ENCODE peak calls at places on chromosomes 4 and X, in six cellular contexts. P, W, U, Q, F and X are unnamed samples.

GRCh38 chrX:1421433-1422134 is 29.7 kb upstream of the SLC25A6 start:
- DNase-seq in P (peak; percentile 64), W (no peak), U (peak; percentile 24), Q (no peak), F (no peak), X (peak; percentile 52)

GRCh38 chr4:62324215-62324614 is 1124.1 kb downstream of the ADGRL3 start:
- DNase-seq in P (no peak), W (no peak), U (no peak), Q (no peak), F (no peak), X (no peak)

GRCh38 chr4:8914461-8915171 is 43.0 kb upstream of the HMX1 start:
- DNase-seq in P (no peak), W (no peak), U (peak; percentile 77), Q (peak; percentile 68), F (no peak), X (peak; percentile 47)

GRCh38 chrX:42954880-42955279 is 176.9 kb upstream of the PPP1R2C start:
- DNase-seq in P (no peak), W (no peak), U (no peak), Q (no peak), F (no peak), X (no peak)

GRCh38 chr4:27861381-27861787 is 1000.7 kb downstream of the STIM2 start:
- DNase-seq in P (peak; percentile 29), W (no peak), U (no peak), Q (no peak), F (no peak), X (no peak)

GRCh38 chr4:7763106-7763505 is 176.6 kb downstream of the AFAP1 start:
- DNase-seq in P (no peak), W (no peak), U (no peak), Q (no peak), F (no peak), X (no peak)

GRCh38 chrX:151700581-151700980 is 5.3 kb downstream of the PRRG3 start:
- DNase-seq in P (no peak), W (no peak), U (no peak), Q (peak; percentile 42), F (no peak), X (no peak)

GRCh38 chr4:70713453-70714026 is 8.2 kb upstream of the RUFY3 start:
- DNase-seq in P (no peak), W (no peak), U (no peak), Q (no peak), F (no peak), X (no peak)

GRCh38 chr4:150078996-150079581 is 844 bp downstream of the DCLK2 start:
- DNase-seq in P (peak; percentile 69), W (peak; percentile 37), U (no peak), Q (peak; percentile 84), F (peak; percentile 10), X (peak; percentile 77)

GRCh38 chr4:17514865-17515264 is at the start of gene CLRN2:
- DNase-seq in P (no peak), W (no peak), U (no peak), Q (no peak), F (no peak), X (no peak)
- H3K27ac ChIP-seq in P (no peak within 1 kb of the TSS), W (no peak within 1 kb of the TSS), U (no peak within 1 kb of the TSS), Q (no peak within 1 kb of the TSS), F (no peak within 1 kb of the TSS), X (no peak within 1 kb of the TSS)

GRCh38 chr4:151527699-151528098 is 118.7 kb downstream of the FHIP1A start:
- DNase-seq in P (no peak), W (no peak), U (no peak), Q (no peak), F (no peak), X (no peak)

GRCh38 chr4:151529187-151529586 is 120.2 kb downstream of the FHIP1A start:
- DNase-seq in P (no peak), W (no peak), U (no peak), Q (no peak), F (no peak), X (no peak)

GRCh38 chr4:151522790-151523332 is 113.9 kb downstream of the FHIP1A start:
- DNase-seq in P (no peak), W (no peak), U (no peak), Q (no peak), F (no peak), X (no peak)

GRCh38 chr4:151519728-151520415 is 110.9 kb downstream of the FHIP1A start:
- DNase-seq in P (no peak), W (no peak), U (no peak), Q (no peak), F (no peak), X (no peak)

GRCh38 chr4:151524610-151525009 is 115.6 kb downstream of the FHIP1A start:
- DNase-seq in P (no peak), W (no peak), U (no peak), Q (no peak), F (no peak), X (no peak)
- TF ChIP-seq EP300 in P (no peak), W (no peak), U (no peak), Q (no peak), F (no peak), X (no peak)

DNA sequence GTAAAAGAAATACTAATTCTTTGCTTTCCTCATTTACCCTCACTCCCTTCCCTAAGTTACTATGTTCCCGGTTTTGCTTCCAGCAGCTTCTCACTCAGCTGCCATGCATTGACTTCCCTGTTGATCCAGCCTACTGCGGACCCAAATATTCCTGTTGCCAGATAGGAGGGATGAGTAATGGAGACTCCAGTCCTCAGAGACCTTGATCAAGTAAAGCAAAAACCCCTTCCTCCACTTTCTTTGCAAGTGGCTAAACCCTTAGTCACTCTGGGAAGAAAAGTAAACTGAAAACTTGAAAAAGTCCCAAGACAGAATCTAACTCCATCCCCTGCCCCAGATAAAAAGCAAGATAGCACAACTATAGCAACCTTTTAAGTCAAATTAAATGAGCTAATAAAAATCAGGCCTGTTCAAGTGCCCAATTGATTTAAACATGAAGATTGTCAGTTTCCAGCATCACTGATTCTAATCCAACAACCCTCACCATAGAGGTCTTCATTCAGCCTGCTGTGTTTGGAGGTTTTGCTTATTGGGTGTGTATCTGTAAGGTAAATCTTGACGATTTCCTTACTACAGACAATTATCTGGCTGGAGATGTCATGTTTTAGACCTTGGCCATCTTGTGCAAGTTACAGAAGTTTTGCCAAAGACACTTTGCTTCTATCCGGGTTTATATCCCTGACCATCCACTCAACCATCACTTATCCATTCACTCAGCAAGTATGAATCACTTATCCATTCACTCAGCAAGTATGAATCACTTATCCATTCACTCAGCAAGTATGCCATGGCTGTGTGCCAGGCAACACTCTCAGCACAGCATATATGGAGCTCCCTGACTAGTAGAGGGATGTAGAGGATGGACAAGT is 17.6 kb downstream of the FGFBP1 start:
- DNase-seq in P (peak; percentile 90), W (peak; percentile 66), U (no peak), Q (no peak), F (no peak), X (no peak)
- H3K27ac ChIP-seq in P (peak overlapping the region; percentile 87), W (no peak overlapping the region), U (no peak overlapping the region), Q (no peak overlapping the region), F (no peak overlapping the region), X (no peak overlapping the region)

GRCh38 chr4:93184093-93184492 is 644.5 kb upstream of the ATOH1 start:
- DNase-seq in P (no peak), W (no peak), U (no peak), Q (no peak), F (no peak), X (no peak)
- TF ChIP-seq EP300 in P (no peak), W (no peak), U (no peak), Q (no peak), F (no peak), X (no peak)

GRCh38 chr4:156945532-156945931 is 26.1 kb downstream of the PDGFC start:
- DNase-seq in P (no peak), W (no peak), U (no peak), Q (no peak), F (no peak), X (no peak)
- H3K27ac ChIP-seq in P (peak overlapping the region; percentile 43), W (peak overlapping the region; percentile 67), U (peak overlapping the region; percentile 41), Q (no peak overlapping the region), F (peak overlapping the region; percentile 14), X (peak overlapping the region; percentile 82)

DNA sequence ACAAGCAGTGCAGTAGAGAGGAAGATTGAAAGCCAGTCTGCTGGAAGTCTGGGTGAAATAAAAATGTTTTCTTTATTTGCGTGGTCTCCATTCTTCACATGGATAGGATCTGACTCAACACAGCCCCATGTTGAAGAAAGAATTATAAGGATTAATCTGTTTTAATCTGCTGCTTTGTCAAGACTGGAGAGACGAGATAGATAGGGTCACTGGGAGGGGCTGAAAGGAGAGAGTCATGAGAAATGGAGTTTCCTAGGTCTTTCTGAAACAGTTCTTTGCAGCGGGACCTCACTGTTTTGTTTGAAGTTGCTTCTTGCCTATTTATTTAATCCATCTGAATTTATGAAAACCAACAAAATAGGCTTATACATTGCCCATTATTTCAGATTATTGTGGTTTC is 32.4 kb upstream of the RHOH start:
- DNase-seq in P (no peak), W (no peak), U (no peak), Q (no peak), F (no peak), X (no peak)
- TF ChIP-seq EP300 in P (no peak), W (no peak), U (no peak), Q (no peak), F (no peak), X (no peak)

GRCh38 chr4:3354455-3354811 is 61.6 kb downstream of the RGS12 start:
- DNase-seq in P (no peak), W (no peak), U (no peak), Q (no peak), F (no peak), X (no peak)
- H3K27ac ChIP-seq in P (no peak overlapping the region), W (no peak overlapping the region), U (no peak overlapping the region), Q (no peak overlapping the region), F (no peak overlapping the region), X (no peak overlapping the region)

GRCh38 chr4:152630361-152630760 is 49.4 kb downstream of the TMEM154 start:
- DNase-seq in P (no peak), W (no peak), U (no peak), Q (no peak), F (no peak), X (no peak)
- TF ChIP-seq EP300 in P (no peak), W (no peak), U (no peak), Q (no peak), F (no peak), X (no peak)